ENCODE peak calls at places on chromosomes 1 and 21, in eight cellular contexts. One of them, this sample, is unnamed.
A peak's percentile ranks its signal among the peaks of the same experiment; 100 is the strongest.

GRCh38 chr1:245094954-245095353 is 59.8 kb upstream of the KIF26B start:
- DNase-seq in ELF-1: no peak
- DNase-seq in NCI-H1092 treated with DMSO at 0.1 percent for 48 hours: no peak
- DNase-seq in Right ventricle myocardium superior: no peak
- DNase-seq in WERI-Rb-1: no peak
- DNase-seq in NCI-H748 treated with DMSO at 0.1 percent for 48 hours: no peak
- DNase-seq in NCI-H1417: no peak
- DNase-seq in brain pericyte: no peak
- DNase-seq in this sample: no peak

GRCh38 chr1:101170506-101171050 is 66.2 kb upstream of the S1PR1 start:
- DNase-seq in ELF-1: no peak
- DNase-seq in NCI-H1092 treated with DMSO at 0.1 percent for 48 hours: no peak
- DNase-seq in Right ventricle myocardium superior: no peak
- DNase-seq in WERI-Rb-1: no peak
- DNase-seq in NCI-H748 treated with DMSO at 0.1 percent for 48 hours: no peak
- DNase-seq in NCI-H1417: no peak
- DNase-seq in brain pericyte: no peak
- DNase-seq in this sample: no peak

GRCh38 chr21:33543505-33544129 is 779 bp downstream of the SON start:
- DNase-seq in ELF-1: peak; percentile 65
- DNase-seq in NCI-H1092 treated with DMSO at 0.1 percent for 48 hours: peak; percentile 19
- DNase-seq in Right ventricle myocardium superior: no peak
- DNase-seq in WERI-Rb-1: peak; percentile 91
- DNase-seq in NCI-H748 treated with DMSO at 0.1 percent for 48 hours: no peak
- DNase-seq in NCI-H1417: no peak
- DNase-seq in brain pericyte: no peak
- DNase-seq in this sample: no peak

GRCh38 chr1:117710710-117711109 is 104.9 kb downstream of the TENT5C start:
- DNase-seq in ELF-1: peak; percentile 47
- DNase-seq in NCI-H1092 treated with DMSO at 0.1 percent for 48 hours: no peak
- DNase-seq in Right ventricle myocardium superior: no peak
- DNase-seq in WERI-Rb-1: no peak
- DNase-seq in NCI-H748 treated with DMSO at 0.1 percent for 48 hours: no peak
- DNase-seq in NCI-H1417: no peak
- DNase-seq in brain pericyte: no peak
- DNase-seq in this sample: no peak

GRCh38 chr1:234544094-234544579 is 65.2 kb upstream of the TARBP1 start:
- DNase-seq in ELF-1: no peak
- DNase-seq in NCI-H1092 treated with DMSO at 0.1 percent for 48 hours: peak; percentile 98
- DNase-seq in Right ventricle myocardium superior: peak; percentile 54
- DNase-seq in WERI-Rb-1: no peak
- DNase-seq in NCI-H748 treated with DMSO at 0.1 percent for 48 hours: peak; percentile 74
- DNase-seq in NCI-H1417: peak; percentile 90
- DNase-seq in brain pericyte: peak; percentile 79
- DNase-seq in this sample: peak; percentile 86

GRCh38 chr1:227894831-227895451 is 52.8 kb downstream of the WNT9A start:
- DNase-seq in ELF-1: peak; percentile 0
- DNase-seq in NCI-H1092 treated with DMSO at 0.1 percent for 48 hours: no peak
- DNase-seq in Right ventricle myocardium superior: peak; percentile 11
- DNase-seq in WERI-Rb-1: peak; percentile 0
- DNase-seq in NCI-H748 treated with DMSO at 0.1 percent for 48 hours: no peak
- DNase-seq in NCI-H1417: no peak
- DNase-seq in brain pericyte: no peak
- DNase-seq in this sample: no peak

GRCh38 chr1:2641381-2642130 is 8.7 kb upstream of the MMEL1 start:
- DNase-seq in ELF-1: no peak
- DNase-seq in NCI-H1092 treated with DMSO at 0.1 percent for 48 hours: no peak
- DNase-seq in Right ventricle myocardium superior: no peak
- DNase-seq in WERI-Rb-1: no peak
- DNase-seq in NCI-H748 treated with DMSO at 0.1 percent for 48 hours: no peak
- DNase-seq in NCI-H1417: no peak
- DNase-seq in brain pericyte: no peak
- DNase-seq in this sample: no peak

GRCh38 chr1:159911668-159912067 is 11.7 kb upstream of the CFAP45 start:
- DNase-seq in ELF-1: no peak
- DNase-seq in NCI-H1092 treated with DMSO at 0.1 percent for 48 hours: no peak
- DNase-seq in Right ventricle myocardium superior: no peak
- DNase-seq in WERI-Rb-1: no peak
- DNase-seq in NCI-H748 treated with DMSO at 0.1 percent for 48 hours: no peak
- DNase-seq in NCI-H1417: no peak
- DNase-seq in brain pericyte: no peak
- DNase-seq in this sample: no peak

GRCh38 chr1:205186191-205186590 is 25.3 kb downstream of the DSTYK start:
- DNase-seq in ELF-1: no peak
- DNase-seq in NCI-H1092 treated with DMSO at 0.1 percent for 48 hours: no peak
- DNase-seq in Right ventricle myocardium superior: no peak
- DNase-seq in WERI-Rb-1: no peak
- DNase-seq in NCI-H748 treated with DMSO at 0.1 percent for 48 hours: no peak
- DNase-seq in NCI-H1417: no peak
- DNase-seq in brain pericyte: no peak
- DNase-seq in this sample: no peak

GRCh38 chr21:37071561-37072238 is 1.2 kb downstream of the PIGP start:
- DNase-seq in ELF-1: peak; percentile 44
- DNase-seq in NCI-H1092 treated with DMSO at 0.1 percent for 48 hours: peak; percentile 58
- DNase-seq in Right ventricle myocardium superior: peak; percentile 73
- DNase-seq in WERI-Rb-1: peak; percentile 84
- DNase-seq in NCI-H748 treated with DMSO at 0.1 percent for 48 hours: peak; percentile 31
- DNase-seq in NCI-H1417: peak; percentile 44
- DNase-seq in brain pericyte: no peak
- DNase-seq in this sample: peak; percentile 38

GRCh38 chr1:169240449-169241242 is 127.0 kb downstream of the NME7 start:
- DNase-seq in ELF-1: no peak
- DNase-seq in NCI-H1092 treated with DMSO at 0.1 percent for 48 hours: no peak
- DNase-seq in Right ventricle myocardium superior: no peak
- DNase-seq in WERI-Rb-1: no peak
- DNase-seq in NCI-H748 treated with DMSO at 0.1 percent for 48 hours: no peak
- DNase-seq in NCI-H1417: no peak
- DNase-seq in brain pericyte: no peak
- DNase-seq in this sample: no peak

GRCh38 chr1:204094262-204095247 is 21.6 kb downstream of the SOX13 start:
- DNase-seq in ELF-1: peak; percentile 78
- DNase-seq in NCI-H1092 treated with DMSO at 0.1 percent for 48 hours: peak; percentile 56
- DNase-seq in Right ventricle myocardium superior: no peak
- DNase-seq in WERI-Rb-1: no peak
- DNase-seq in NCI-H748 treated with DMSO at 0.1 percent for 48 hours: no peak
- DNase-seq in NCI-H1417: no peak
- DNase-seq in brain pericyte: no peak
- DNase-seq in this sample: no peak

GRCh38 chr1:90394247-90394646 is 322.9 kb downstream of the BARHL2 start:
- DNase-seq in ELF-1: no peak
- DNase-seq in NCI-H1092 treated with DMSO at 0.1 percent for 48 hours: no peak
- DNase-seq in Right ventricle myocardium superior: no peak
- DNase-seq in WERI-Rb-1: no peak
- DNase-seq in NCI-H748 treated with DMSO at 0.1 percent for 48 hours: no peak
- DNase-seq in NCI-H1417: no peak
- DNase-seq in brain pericyte: no peak
- DNase-seq in this sample: no peak

GRCh38 chr1:6347641-6348487 is 45.7 kb downstream of the ACOT7 start:
- DNase-seq in ELF-1: peak; percentile 58
- DNase-seq in NCI-H1092 treated with DMSO at 0.1 percent for 48 hours: peak; percentile 50
- DNase-seq in Right ventricle myocardium superior: peak; percentile 68
- DNase-seq in WERI-Rb-1: peak; percentile 69
- DNase-seq in NCI-H748 treated with DMSO at 0.1 percent for 48 hours: no peak
- DNase-seq in NCI-H1417: no peak
- DNase-seq in brain pericyte: no peak
- DNase-seq in this sample: no peak

GRCh38 chr21:41186763-41187536 is 19.0 kb downstream of the BACE2 start:
- DNase-seq in ELF-1: peak; percentile 73
- DNase-seq in NCI-H1092 treated with DMSO at 0.1 percent for 48 hours: no peak
- DNase-seq in Right ventricle myocardium superior: no peak
- DNase-seq in WERI-Rb-1: no peak
- DNase-seq in NCI-H748 treated with DMSO at 0.1 percent for 48 hours: no peak
- DNase-seq in NCI-H1417: peak; percentile 14
- DNase-seq in brain pericyte: no peak
- DNase-seq in this sample: no peak

GRCh38 chr21:32329776-32330175 is 31.1 kb downstream of the MRAP start:
- DNase-seq in ELF-1: no peak
- DNase-seq in NCI-H1092 treated with DMSO at 0.1 percent for 48 hours: no peak
- DNase-seq in Right ventricle myocardium superior: no peak
- DNase-seq in WERI-Rb-1: no peak
- DNase-seq in NCI-H748 treated with DMSO at 0.1 percent for 48 hours: no peak
- DNase-seq in NCI-H1417: no peak
- DNase-seq in brain pericyte: no peak
- DNase-seq in this sample: no peak

GRCh38 chr1:215132156-215132555 is 49.6 kb downstream of the KCNK2 start:
- DNase-seq in ELF-1: no peak
- DNase-seq in NCI-H1092 treated with DMSO at 0.1 percent for 48 hours: no peak
- DNase-seq in Right ventricle myocardium superior: no peak
- DNase-seq in WERI-Rb-1: no peak
- DNase-seq in NCI-H748 treated with DMSO at 0.1 percent for 48 hours: no peak
- DNase-seq in NCI-H1417: no peak
- DNase-seq in brain pericyte: no peak
- DNase-seq in this sample: no peak

GRCh38 chr1:237471377-237471776 is 419.3 kb downstream of the ZP4 start:
- DNase-seq in ELF-1: no peak
- DNase-seq in NCI-H1092 treated with DMSO at 0.1 percent for 48 hours: no peak
- DNase-seq in Right ventricle myocardium superior: no peak
- DNase-seq in WERI-Rb-1: no peak
- DNase-seq in NCI-H748 treated with DMSO at 0.1 percent for 48 hours: no peak
- DNase-seq in NCI-H1417: no peak
- DNase-seq in brain pericyte: no peak
- DNase-seq in this sample: no peak

GRCh38 chr1:110708968-110709367 is 34.2 kb upstream of the KCNA3 start:
- DNase-seq in ELF-1: no peak
- DNase-seq in NCI-H1092 treated with DMSO at 0.1 percent for 48 hours: no peak
- DNase-seq in Right ventricle myocardium superior: no peak
- DNase-seq in WERI-Rb-1: no peak
- DNase-seq in NCI-H748 treated with DMSO at 0.1 percent for 48 hours: no peak
- DNase-seq in NCI-H1417: no peak
- DNase-seq in brain pericyte: no peak
- DNase-seq in this sample: no peak

GRCh38 chr1:46512135-46512791 is 22.6 kb downstream of the DMBX1 start:
- DNase-seq in ELF-1: no peak
- DNase-seq in NCI-H1092 treated with DMSO at 0.1 percent for 48 hours: no peak
- DNase-seq in Right ventricle myocardium superior: no peak
- DNase-seq in WERI-Rb-1: no peak
- DNase-seq in NCI-H748 treated with DMSO at 0.1 percent for 48 hours: no peak
- DNase-seq in NCI-H1417: no peak
- DNase-seq in brain pericyte: no peak
- DNase-seq in this sample: no peak

GRCh38 chr1:62144238-62144831 is 50.3 kb upstream of the L1TD1 start:
- DNase-seq in ELF-1: peak; percentile 49
- DNase-seq in NCI-H1092 treated with DMSO at 0.1 percent for 48 hours: peak; percentile 4
- DNase-seq in Right ventricle myocardium superior: no peak
- DNase-seq in WERI-Rb-1: peak; percentile 59
- DNase-seq in NCI-H748 treated with DMSO at 0.1 percent for 48 hours: no peak
- DNase-seq in NCI-H1417: peak; percentile 31
- DNase-seq in brain pericyte: peak; percentile 17
- DNase-seq in this sample: peak; percentile 27

GRCh38 chr1:97820470-97821188 is 100.2 kb downstream of the DPYD start:
- DNase-seq in ELF-1: no peak
- DNase-seq in NCI-H1092 treated with DMSO at 0.1 percent for 48 hours: peak; percentile 37
- DNase-seq in Right ventricle myocardium superior: no peak
- DNase-seq in WERI-Rb-1: no peak
- DNase-seq in NCI-H748 treated with DMSO at 0.1 percent for 48 hours: peak; percentile 7
- DNase-seq in NCI-H1417: peak; percentile 28
- DNase-seq in brain pericyte: no peak
- DNase-seq in this sample: peak; percentile 40

This sample was measured in NCI-H1105 treated with DMSO at 0.1 percent for 48 hours.